ENCODE peak calls at places on chromosomes 12 and 14, in seven cellular contexts. I, J, V, Z, U, K and P are unnamed samples.

GRCh38 chr14:24694680-24695079 is 60.7 kb upstream of the GZMB start:
- DNase-seq in I (no peak), V (no peak), Z (no peak), J (no peak), K (no peak), U (no peak), P (no peak)

GRCh38 chr14:69917287-69917686 is 38.1 kb downstream of the SMOC1 start:
- DNase-seq in Z (no peak), K (no peak), V (no peak), J (no peak), I (no peak), U (no peak), P (no peak)

GRCh38 chr12:64797156-64797555 is 27.3 kb upstream of the TBC1D30 start:
- DNase-seq in K (no peak), I (no peak), V (no peak), U (no peak), J (no peak), Z (no peak), P (no peak)

GRCh38 chr12:32134144-32134888 is 27.7 kb downstream of the BICD1 start:
- DNase-seq in I (no peak), Z (peak; percentile 64), V (peak; percentile 63), K (peak; percentile 29), U (peak; percentile 71), J (no peak), P (no peak)

GRCh38 chr12:104596876-104597833 is 140.4 kb downstream of the CHST11 start:
- DNase-seq in I (no peak), V (no peak), U (no peak), K (no peak), Z (no peak), J (no peak), P (no peak)

GRCh38 chr12:89695830-89696229 is 12.8 kb downstream of the ATP2B1 start:
- DNase-seq in V (no peak), U (no peak), J (no peak), Z (no peak), K (no peak), I (no peak), P (no peak)

GRCh38 chr12:116982721-116983502 is 72.2 kb downstream of the FBXW8 start:
- DNase-seq in K (no peak), U (no peak), J (no peak), I (no peak), Z (no peak), V (peak; percentile 66), P (peak; percentile 77)

GRCh38 chr14:86296173-86296572 is 766.2 kb downstream of the FLRT2 start:
- DNase-seq in I (no peak), V (peak; percentile 2), J (no peak), Z (no peak), K (no peak), U (peak; percentile 73), P (no peak)

GRCh38 chr12:106919910-106920544 is 35.7 kb upstream of the TMEM263 start:
- DNase-seq in U (peak; percentile 36), J (no peak), V (peak; percentile 65), Z (no peak), K (peak; percentile 50), I (peak; percentile 48), P (no peak)

GRCh38 chr12:1865284-1865866 is 45.0 kb downstream of the LRTM2 start:
- DNase-seq in I (no peak), J (no peak), Z (no peak), K (no peak), V (no peak), U (no peak), P (peak; percentile 52)

GRCh38 chr14:94081386-94081820 is 293 bp downstream of the IFI27L1 start:
- DNase-seq in J (no peak), V (no peak), Z (no peak), U (no peak), K (no peak), I (no peak), P (no peak)

GRCh38 chr14:59190372-59190771 is 1.9 kb downstream of the DAAM1 start:
- DNase-seq in K (no peak), Z (no peak), U (peak; percentile 11), I (no peak), J (peak; percentile 28), V (no peak), P (no peak)

GRCh38 chr12:111434680-111435338 is 29.1 kb downstream of the SH2B3 start:
- DNase-seq in U (no peak), Z (peak; percentile 83), I (peak; percentile 49), V (peak; percentile 60), J (peak; percentile 73), K (peak; percentile 83), P (no peak)

GRCh38 chr12:76680940-76681339 is 83.0 kb upstream of the ZDHHC17 start:
- DNase-seq in U (no peak), I (no peak), Z (no peak), V (peak; percentile 25), K (no peak), J (no peak), P (no peak)

GRCh38 chr12:121388421-121388981 is 11.4 kb upstream of the RNF34 start:
- DNase-seq in I (no peak), V (peak; percentile 55), K (no peak), U (no peak), Z (no peak), J (no peak), P (no peak)

GRCh38 chr14:57390037-57390805 is at the start of gene NAA30:
- DNase-seq in I (peak; percentile 85), J (peak; percentile 94), V (peak; percentile 93), Z (peak; percentile 91), U (peak; percentile 95), K (peak; percentile 94), P (peak; percentile 93)

GRCh38 chr14:61176686-61177085 is 104.5 kb downstream of the TMEM30B start:
- DNase-seq in J (no peak), I (no peak), Z (no peak), U (no peak), K (no peak), V (no peak), P (no peak)

GRCh38 chr12:57628280-57629191 is 4.5 kb downstream of the B4GALNT1 start:
- DNase-seq in I (no peak), J (no peak), Z (no peak), K (no peak), V (no peak), U (no peak), P (peak; percentile 41)

GRCh38 chr12:79424109-79424721 is 266.5 kb downstream of the PAWR start:
- DNase-seq in K (no peak), I (no peak), V (peak; percentile 95), J (no peak), U (no peak), Z (no peak), P (no peak)
- H3K4me3 ChIP-seq in K (no peak overlapping the region), I (no peak overlapping the region), V (no peak overlapping the region), J (no peak overlapping the region), U (no peak overlapping the region), Z (no peak overlapping the region), P (no peak overlapping the region)

DNA sequence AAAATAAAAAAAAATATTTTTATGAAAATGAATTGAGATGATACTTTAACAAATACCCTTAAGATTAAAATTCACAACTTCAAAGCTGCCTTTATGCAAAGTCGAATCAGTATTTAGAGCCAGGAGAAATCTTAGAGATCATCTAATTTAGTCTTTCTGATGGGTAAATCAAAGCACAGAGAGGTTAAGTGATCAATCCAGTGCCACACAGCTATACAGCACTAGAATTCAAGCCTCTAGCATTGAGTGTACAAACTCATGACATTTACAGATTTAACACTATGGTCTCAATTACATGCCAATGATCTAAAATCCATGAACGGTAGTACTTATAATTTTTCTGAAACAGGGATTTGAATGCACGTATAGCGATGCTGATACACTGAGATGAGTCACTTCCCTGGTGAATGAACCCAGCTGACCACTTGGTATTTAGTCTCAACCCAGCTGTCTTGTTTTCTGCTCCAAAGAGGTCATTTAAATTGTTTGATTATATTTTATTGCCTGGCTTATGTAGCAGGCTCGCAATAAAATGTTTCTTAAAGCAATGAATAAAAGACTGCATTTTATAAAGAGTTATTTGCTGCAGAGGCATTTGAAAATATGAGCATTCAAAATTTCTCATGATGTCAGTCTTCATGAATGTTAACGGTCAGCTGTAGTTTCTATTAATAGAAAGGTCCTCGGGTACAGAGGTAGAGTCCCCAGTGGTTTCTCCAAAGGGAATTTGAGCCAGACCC is 152.4 kb upstream of the PRICKLE1 start:
- DNase-seq in V (peak; percentile 82), U (no peak), Z (no peak), K (no peak), I (no peak), J (no peak), P (no peak)
- H3K4me3 ChIP-seq in V (no peak overlapping the region), U (no peak overlapping the region), Z (no peak overlapping the region), K (no peak overlapping the region), I (no peak overlapping the region), J (no peak overlapping the region), P (no peak overlapping the region)

DNA sequence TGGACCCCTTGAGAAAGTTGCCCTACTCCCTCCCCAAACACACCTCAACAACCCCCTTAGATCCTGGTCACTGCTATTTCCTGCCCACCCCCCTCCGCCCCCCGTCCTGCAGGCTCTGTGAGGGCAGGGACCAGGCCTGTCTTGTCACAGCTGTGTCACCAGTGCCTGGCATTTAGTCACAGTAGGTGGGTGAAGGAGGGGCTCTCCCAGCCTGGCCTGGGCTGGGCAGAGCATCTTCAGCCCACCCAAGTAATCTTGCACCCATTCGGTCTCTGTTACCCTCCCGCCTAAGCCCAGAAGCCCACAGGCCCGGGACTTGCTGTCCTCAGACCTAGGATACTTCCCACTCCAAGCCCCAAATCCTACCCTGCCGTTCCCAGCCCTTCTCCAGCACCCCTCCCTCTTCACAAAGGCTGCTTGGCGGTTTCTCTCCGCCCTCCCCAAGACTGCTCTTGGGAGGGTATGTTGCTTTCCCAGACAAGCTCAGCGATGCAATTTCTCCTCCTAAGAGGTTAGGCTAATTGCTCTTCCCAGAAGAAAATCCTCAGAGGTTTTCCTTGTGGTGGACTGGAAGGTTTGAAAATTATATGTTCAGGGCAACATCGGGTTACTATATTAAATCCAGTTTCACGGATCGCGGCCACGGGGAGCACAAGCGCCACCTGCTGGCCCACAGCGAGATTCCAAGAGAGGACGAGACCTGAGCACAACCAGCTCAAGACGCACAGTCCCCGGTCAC is 50.8 kb upstream of the ZFP36L1 start:
- DNase-seq in U (peak; percentile 75), K (peak; percentile 70), J (peak; percentile 77), Z (peak; percentile 70), I (peak; percentile 83), V (peak; percentile 73), P (no peak)
- H3K4me3 ChIP-seq in U (peak overlapping the region; percentile 38), K (no peak overlapping the region), J (no peak overlapping the region), Z (no peak overlapping the region), I (peak overlapping the region; percentile 37), V (peak overlapping the region; percentile 27), P (peak overlapping the region; percentile 65)

GRCh38 chr14:51990488-51990887 is 1.1 kb downstream of the RTRAF start:
- DNase-seq in K (no peak), U (no peak), V (no peak), J (no peak), Z (no peak), I (no peak), P (no peak)
- H3K4me3 ChIP-seq in K (peak overlapping the region; percentile 96), U (peak overlapping the region; percentile 98), V (peak overlapping the region; percentile 90), J (peak overlapping the region; percentile 83), Z (peak overlapping the region; percentile 95), I (peak overlapping the region; percentile 95), P (peak overlapping the region; percentile 98)